ENCODE peak calls at places on chromosomes 6 and 20, in four cellular contexts. Z is adrenal gland, Q is GM12878, P is ovary. G is an unnamed sample.

GRCh38 chr20:46264391-46265266 is 43.7 kb downstream of the CDH22 start:
- DNase-seq in P (no peak), Q (no peak), Z (no peak), G (no peak)

GRCh38 chr6:70590387-70590786 is 23.7 kb downstream of the SDHAF4 start:
- DNase-seq in P (no peak), Q (no peak), Z (no peak), G (no peak)

GRCh38 chr6:8481727-8482126 is 46.4 kb upstream of the SLC35B3 start:
- DNase-seq in Q (no peak), Z (no peak), P (no peak), G (no peak)

GRCh38 chr6:131013495-131013894 is 49.5 kb downstream of the EPB41L2 start:
- DNase-seq in Z (no peak), P (no peak), Q (no peak), G (no peak)

GRCh38 chr20:10674684-10675455 is 1.1 kb upstream of the JAG1 start:
- DNase-seq in Q (no peak), P (peak; percentile 86), Z (peak; percentile 75), G (peak; percentile 59)

GRCh38 chr6:91317247-91317646 is 730.4 kb upstream of the MAP3K7 start:
- DNase-seq in P (no peak), Q (no peak), Z (no peak), G (no peak)

GRCh38 chr6:34510299-34510698 is 44.4 kb downstream of the PACSIN1 start:
- DNase-seq in Q (no peak), Z (no peak), P (no peak), G (no peak)

GRCh38 chr20:33947709-33948295 is 45.9 kb upstream of the RALY start:
- DNase-seq in Q (peak; percentile 19), Z (no peak), P (no peak), G (no peak)

GRCh38 chr6:143940011-143940597 is 68.0 kb downstream of the PLAGL1 start:
- DNase-seq in Q (peak; percentile 30), Z (peak; percentile 62), P (no peak), G (no peak)

GRCh38 chr6:84882768-84883766 is 118.7 kb upstream of the TBX18 start:
- DNase-seq in Z (no peak), Q (no peak), P (no peak), G (no peak)

GRCh38 chr6:34145161-34146020 is 496 bp downstream of the GRM4 start:
- DNase-seq in Z (no peak), P (peak; percentile 55), Q (no peak), G (no peak)

GRCh38 chr6:169589293-169589692 is 112.5 kb downstream of the WDR27 start:
- DNase-seq in Q (no peak), Z (peak; percentile 67), P (no peak), G (no peak)

GRCh38 chr6:141307309-141307998 is 825.3 kb upstream of the GJE1 start:
- DNase-seq in Q (no peak), P (no peak), Z (no peak), G (no peak)

GRCh38 chr6:57190140-57190539 is 18.0 kb downstream of the BAG2 start:
- DNase-seq in Z (no peak), P (no peak), Q (no peak), G (no peak)

GRCh38 chr20:35120012-35120701 is 27.0 kb downstream of the EDEM2 start:
- DNase-seq in P (no peak), Z (peak; percentile 73), Q (no peak), G (no peak)

GRCh38 chr20:18101125-18101820 is 36.4 kb upstream of the KAT14 start:
- DNase-seq in P (no peak), Q (no peak), Z (no peak), G (no peak)

GRCh38 chr20:1434571-1435336 is 31.9 kb downstream of the NSFL1C start:
- DNase-seq in P (no peak), Z (no peak), Q (peak; percentile 78), G (no peak)

GRCh38 chr6:138948780-138949179 is 39.3 kb downstream of the REPS1 start:
- DNase-seq in Z (no peak), Q (no peak), P (no peak), G (no peak)

GRCh38 chr6:94651239-94651638 is 926.1 kb upstream of the MANEA start:
- DNase-seq in Z (no peak), P (no peak), Q (no peak), G (no peak)
- TF ChIP-seq POLR2A in Z (no peak), P (no peak), Q (no peak), G (no peak)

GRCh38 chr20:20370087-20370575 is 2.2 kb downstream of the INSM1 start:
- DNase-seq in Z (no peak), Q (no peak), P (no peak), G (no peak)

GRCh38 chr20:20367681-20368413 is at the start of gene INSM1:
- DNase-seq in Q (no peak), Z (peak; percentile 80), P (no peak), G (no peak)

GRCh38 chr20:20368414-20369352 is 779 bp downstream of the INSM1 start:
- DNase-seq in Q (no peak), Z (no peak), P (no peak), G (no peak)

GRCh38 chr20:20371133-20371532 is 3.2 kb downstream of the INSM1 start:
- DNase-seq in P (no peak), Z (no peak), Q (no peak), G (no peak)

DNA sequence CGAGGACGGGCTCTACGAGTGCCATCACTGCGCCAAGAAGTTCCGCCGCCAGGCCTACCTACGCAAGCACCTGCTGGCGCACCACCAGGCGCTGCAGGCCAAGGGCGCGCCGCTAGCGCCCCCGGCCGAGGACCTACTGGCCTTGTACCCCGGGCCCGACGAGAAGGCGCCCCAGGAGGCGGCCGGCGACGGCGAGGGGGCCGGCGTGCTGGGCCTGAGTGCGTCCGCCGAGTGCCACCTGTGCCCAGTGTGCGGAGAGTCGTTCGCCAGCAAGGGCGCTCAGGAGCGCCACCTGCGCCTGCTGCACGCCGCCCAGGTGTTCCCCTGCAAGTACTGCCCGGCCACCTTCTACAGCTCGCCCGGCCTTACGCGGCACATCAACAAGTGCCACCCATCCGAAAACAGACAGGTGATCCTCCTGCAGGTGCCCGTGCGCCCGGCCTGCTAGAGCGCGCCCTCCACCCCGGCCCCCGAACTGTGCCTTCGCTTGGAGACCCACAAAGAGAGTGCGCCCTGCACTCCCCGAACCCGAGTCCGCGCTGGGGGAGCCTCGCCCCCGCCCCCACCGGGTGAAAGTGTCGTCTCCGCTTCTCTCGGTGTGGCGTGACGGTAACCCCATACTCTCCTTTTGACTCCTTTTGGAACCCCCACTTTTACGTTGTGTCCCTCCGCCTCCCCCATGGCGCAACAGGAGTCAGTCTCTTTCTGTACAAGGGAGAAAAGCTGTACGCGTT is 1.6 kb downstream of the INSM1 start:
- DNase-seq in P (no peak), Z (peak; percentile 71), Q (no peak), G (no peak)
- H3K27me3 ChIP-seq in P (peaks cover 5% of the 10 kb centered on the region), Z (peaks cover 81% of the 10 kb centered on the region), Q (peaks cover 16% of the 10 kb centered on the region), G (peaks cover under 1% of the 10 kb centered on the region)

GRCh38 chr6:82248233-82248735 is 740 bp upstream of the IBTK start:
- DNase-seq in P (no peak), Z (no peak), Q (no peak), G (no peak)

GRCh38 chr6:82249381-82250253 is 2.1 kb upstream of the IBTK start:
- DNase-seq in P (no peak), Q (no peak), Z (no peak), G (no peak)

GRCh38 chr6:82246370-82246769 is 1.2 kb downstream of the IBTK start:
- DNase-seq in Q (no peak), P (peak; percentile 42), Z (no peak), G (no peak)

GRCh38 chr6:82246802-82247633 is 526 bp downstream of the IBTK start:
- DNase-seq in Q (no peak), P (no peak), Z (peak; percentile 87), G (no peak)

GRCh38 chr6:82247634-82248232 is at the start of gene IBTK:
- DNase-seq in P (peak; percentile 97), Q (peak; percentile 69), Z (peak; percentile 99), G (peak; percentile 93)
- TF ChIP-seq POLR2A in P (peak; percentile 67), Q (peak; percentile 77), Z (peak; percentile 91), G (peak; percentile 74)

GRCh38 chr20:43921227-43921780 is 6.7 kb downstream of the TOX2 start:
- DNase-seq in Z (no peak), Q (no peak), P (no peak), G (no peak)

GRCh38 chr20:43923322-43923721 is 8.7 kb downstream of the TOX2 start:
- DNase-seq in Z (no peak), P (no peak), Q (no peak), G (no peak)

GRCh38 chr20:43922614-43923013 is 8.0 kb downstream of the TOX2 start:
- DNase-seq in Q (no peak), P (no peak), Z (no peak), G (no peak)

GRCh38 chr20:43919686-43920403 is 5.2 kb downstream of the TOX2 start:
- DNase-seq in P (no peak), Q (no peak), Z (no peak), G (no peak)

GRCh38 chr20:43920797-43921196 is 6.1 kb downstream of the TOX2 start:
- DNase-seq in P (no peak), Q (no peak), Z (no peak), G (no peak)
- H3K27me3 ChIP-seq in P (no peaks in the 10 kb centered on the region), Q (no peaks in the 10 kb centered on the region), Z (peaks cover 7% of the 10 kb centered on the region), G (no peaks in the 10 kb centered on the region)

DNA sequence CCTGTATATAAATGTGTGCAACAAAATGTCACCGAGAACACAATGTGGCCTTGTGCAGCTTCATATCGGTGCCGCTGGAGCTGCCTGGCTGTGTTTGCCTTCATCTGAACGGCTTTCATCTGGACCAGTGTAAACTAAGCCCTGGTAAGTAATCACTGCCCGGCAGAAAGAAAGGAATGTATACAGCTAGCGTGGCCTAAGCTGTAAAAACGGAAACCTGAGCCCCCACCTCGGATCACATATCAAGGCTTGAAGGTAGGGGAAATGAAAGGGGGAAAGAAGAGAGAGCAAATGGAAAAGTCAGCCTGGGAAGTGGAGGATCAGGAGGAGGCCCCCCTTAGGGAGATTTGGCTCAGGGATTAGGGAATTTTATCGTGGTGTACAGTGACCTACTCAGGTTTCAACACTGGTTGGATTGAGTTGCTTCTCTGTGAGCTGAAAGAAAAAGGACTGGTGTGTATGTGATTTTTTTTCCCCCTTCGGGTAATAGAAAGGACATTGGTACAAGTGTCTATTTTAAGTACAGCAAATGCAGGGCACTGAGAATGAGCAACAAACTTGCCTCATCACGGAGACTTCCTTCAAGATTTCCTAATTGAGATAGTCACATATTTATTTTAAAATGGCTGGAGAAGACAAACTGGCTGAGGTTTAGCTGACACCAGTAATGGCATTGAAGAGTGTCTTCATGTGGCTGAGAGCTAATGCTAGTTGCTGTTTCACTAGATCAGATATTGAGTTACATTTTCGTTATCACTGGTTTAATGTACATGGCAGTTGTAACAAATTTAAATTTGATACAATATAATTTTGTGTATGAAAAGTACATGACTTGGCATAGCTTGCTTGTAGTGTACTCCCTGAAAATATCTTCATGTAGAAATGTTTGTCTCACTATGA is 3.5 kb downstream of the SOBP start:
- DNase-seq in P (no peak), Z (no peak), Q (no peak), G (no peak)
- TF ChIP-seq POLR2A in P (no peak), Z (peak; percentile 41), Q (no peak), G (no peak)

DNA sequence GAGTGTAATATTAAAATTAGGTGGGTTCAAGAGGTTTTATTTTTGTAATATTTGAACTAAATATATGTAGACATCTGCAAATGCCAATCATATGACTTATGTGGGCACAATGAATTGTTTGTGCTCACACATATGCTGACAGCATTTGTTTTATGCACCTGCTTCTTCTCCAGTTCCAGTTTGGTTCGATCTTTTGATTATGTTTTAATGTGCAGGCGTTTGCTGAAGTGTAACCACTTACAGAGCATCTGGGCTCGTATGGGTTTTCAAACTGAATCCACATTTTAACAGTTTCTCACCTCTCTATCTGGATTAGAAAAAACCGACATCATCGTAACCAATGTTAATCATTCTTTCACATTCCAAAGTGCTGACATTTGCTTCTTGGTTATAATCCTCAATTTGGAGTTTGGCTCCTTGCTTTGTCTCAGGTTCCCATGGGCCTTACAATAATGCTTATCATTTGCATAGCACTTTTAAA is 129.1 kb upstream of the SPACA1 start:
- DNase-seq in Z (no peak), P (no peak), Q (no peak), G (no peak)
- H3K27me3 ChIP-seq in Z (no peaks in the 10 kb centered on the region), P (no peaks in the 10 kb centered on the region), Q (no peaks in the 10 kb centered on the region), G (no peaks in the 10 kb centered on the region)